ENCODE peak calls at places on chromosome 11, in nine cellular contexts. F is astrocyte of the spinal cord, A is OCI-LY7, P is lower lobe of right lung, Z is tibial artery, M is fibroblast of mammary gland, V is astrocyte of the cerebellum, S is cardiac muscle cell, N is HCT116. R is an unnamed sample.

GRCh38 chr11:108530426-108530825 is 32.2 kb upstream of the POGLUT3 start:
- DNase-seq in V (no peak), N (no peak), P (no peak), F (no peak), M (no peak), A (no peak), S (no peak), Z (no peak), R (no peak)

GRCh38 chr11:130102457-130103249 is 33.0 kb downstream of the APLP2 start:
- DNase-seq in Z (no peak), A (no peak), N (no peak), M (peak), F (no peak), S (no peak), P (no peak), V (no peak), R (no peak)

GRCh38 chr11:44654596-44654995 is 72.2 kb upstream of the TSPAN18 start:
- DNase-seq in S (no peak), V (no peak), Z (no peak), A (no peak), M (no peak), F (no peak), N (no peak), P (no peak), R (no peak)

GRCh38 chr11:66316849-66317251 is at the start of gene CD248:
- DNase-seq in M (peak), Z (peak), S (peak), P (no peak), F (peak), A (no peak), N (no peak), V (no peak), R (no peak)

GRCh38 chr11:122102426-122102825 is 13.6 kb downstream of the BLID start:
- DNase-seq in F (no peak), S (no peak), M (no peak), A (no peak), V (no peak), N (no peak), P (no peak), Z (no peak), R (no peak)

GRCh38 chr11:113550179-113550578 is 75.0 kb upstream of the DRD2 start:
- DNase-seq in P (no peak), A (no peak), V (no peak), Z (no peak), M (no peak), S (peak), N (no peak), F (no peak), R (no peak)

GRCh38 chr11:74683941-74684481 is 47.2 kb downstream of the CHRDL2 start:
- DNase-seq in S (no peak), M (peak), A (no peak), P (peak), N (no peak), V (no peak), Z (peak), F (no peak), R (no peak)

GRCh38 chr11:112961751-112962747 is 829 bp downstream of the NCAM1 start:
- DNase-seq in M (no peak), N (no peak), F (no peak), S (peak), Z (no peak), A (no peak), V (no peak), P (peak), R (peak)

GRCh38 chr11:19939415-19939929 is 220.8 kb downstream of the DBX1 start:
- DNase-seq in M (no peak), N (no peak), A (no peak), Z (no peak), P (no peak), F (no peak), V (no peak), S (no peak), R (no peak)

GRCh38 chr11:11148104-11148509 is 204.9 kb downstream of the CSNK2A3 start:
- DNase-seq in Z (peak), V (peak), S (peak), F (peak), P (peak), A (no peak), M (peak), N (no peak), R (no peak)

GRCh38 chr11:132576706-132577105 is 955.6 kb downstream of the OPCML start:
- DNase-seq in N (no peak), F (peak), V (peak), P (no peak), M (peak), A (no peak), Z (no peak), S (no peak), R (no peak)

GRCh38 chr11:6249822-6250555 is 9.6 kb upstream of the CCKBR start:
- DNase-seq in V (peak), Z (peak), S (no peak), N (peak), M (peak), A (no peak), F (peak), P (no peak), R (no peak)

GRCh38 chr11:64874308-64874707 is 4.1 kb downstream of the EHD1 start:
- DNase-seq in V (no peak), N (no peak), P (no peak), A (peak), S (no peak), Z (no peak), M (no peak), F (peak), R (no peak)

GRCh38 chr11:20372081-20372480 is 8.6 kb downstream of the HTATIP2 start:
- DNase-seq in P (no peak), Z (no peak), V (no peak), F (no peak), A (no peak), S (peak), N (no peak), M (no peak), R (no peak)

GRCh38 chr11:2522636-2523255 is 77.9 kb downstream of the KCNQ1 start:
- DNase-seq in M (no peak), A (no peak), F (no peak), P (peak), V (no peak), N (no peak), S (no peak), Z (peak), R (no peak)

GRCh38 chr11:47981667-47982404 is 1.5 kb downstream of the PTPRJ start:
- DNase-seq in N (no peak), F (no peak), V (no peak), M (no peak), P (peak), A (peak), Z (no peak), S (no peak), R (no peak)

GRCh38 chr11:76686261-76687079 is 15.9 kb upstream of the LRRC32 start:
- DNase-seq in V (no peak), Z (no peak), S (no peak), M (no peak), N (no peak), P (no peak), A (peak), F (no peak), R (no peak)

GRCh38 chr11:2768471-2769408 is 68.9 kb upstream of the KCNQ1OT1 start:
- DNase-seq in M (peak), P (peak), N (peak), A (no peak), F (peak), V (no peak), Z (no peak), S (no peak), R (no peak)

GRCh38 chr11:14644396-14645246 is 1.0 kb downstream of the PDE3B start:
- DNase-seq in M (no peak), V (no peak), A (no peak), P (peak), Z (peak), N (peak), F (peak), S (peak), R (peak)

GRCh38 chr11:133300666-133301065 is 231.6 kb downstream of the OPCML start:
- DNase-seq in Z (no peak), P (no peak), V (no peak), N (no peak), S (no peak), F (no peak), M (no peak), A (no peak), R (no peak)

GRCh38 chr11:129364143-129364654 is 11.4 kb upstream of the BARX2 start:
- DNase-seq in P (peak), M (peak), S (peak), N (peak), F (peak), A (peak), V (peak), Z (peak), R (peak)

GRCh38 chr11:133904818-133905515 is 51.8 kb downstream of the IGSF9B start:
- DNase-seq in F (no peak), V (no peak), N (no peak), M (no peak), S (no peak), A (no peak), Z (peak), P (peak), R (no peak)

GRCh38 chr11:1908579-1908978 is 10.9 kb upstream of the TNNT3 start:
- DNase-seq in M (no peak), N (no peak), A (no peak), V (no peak), S (no peak), P (no peak), Z (no peak), F (peak), R (no peak)

GRCh38 chr11:65165847-65166317 is 4.2 kb upstream of the SPDYC start:
- DNase-seq in F (no peak), P (no peak), A (no peak), V (no peak), N (no peak), Z (no peak), M (no peak), S (no peak), R (no peak)

GRCh38 chr11:45405916-45406670 is 120.0 kb upstream of the SYT13 start:
- DNase-seq in P (no peak), Z (no peak), A (peak), N (no peak), S (no peak), F (no peak), V (no peak), M (peak), R (no peak)

GRCh38 chr11:6637871-6638270 is 17.7 kb downstream of the DCHS1 start:
- DNase-seq in N (no peak), M (peak), A (no peak), P (no peak), Z (peak), V (peak), F (peak), S (no peak), R (no peak)

GRCh38 chr11:67539588-67539987 is 16.3 kb upstream of the CABP2 start:
- DNase-seq in F (no peak), S (no peak), P (no peak), M (no peak), A (no peak), Z (no peak), V (no peak), N (no peak), R (no peak)

DNA sequence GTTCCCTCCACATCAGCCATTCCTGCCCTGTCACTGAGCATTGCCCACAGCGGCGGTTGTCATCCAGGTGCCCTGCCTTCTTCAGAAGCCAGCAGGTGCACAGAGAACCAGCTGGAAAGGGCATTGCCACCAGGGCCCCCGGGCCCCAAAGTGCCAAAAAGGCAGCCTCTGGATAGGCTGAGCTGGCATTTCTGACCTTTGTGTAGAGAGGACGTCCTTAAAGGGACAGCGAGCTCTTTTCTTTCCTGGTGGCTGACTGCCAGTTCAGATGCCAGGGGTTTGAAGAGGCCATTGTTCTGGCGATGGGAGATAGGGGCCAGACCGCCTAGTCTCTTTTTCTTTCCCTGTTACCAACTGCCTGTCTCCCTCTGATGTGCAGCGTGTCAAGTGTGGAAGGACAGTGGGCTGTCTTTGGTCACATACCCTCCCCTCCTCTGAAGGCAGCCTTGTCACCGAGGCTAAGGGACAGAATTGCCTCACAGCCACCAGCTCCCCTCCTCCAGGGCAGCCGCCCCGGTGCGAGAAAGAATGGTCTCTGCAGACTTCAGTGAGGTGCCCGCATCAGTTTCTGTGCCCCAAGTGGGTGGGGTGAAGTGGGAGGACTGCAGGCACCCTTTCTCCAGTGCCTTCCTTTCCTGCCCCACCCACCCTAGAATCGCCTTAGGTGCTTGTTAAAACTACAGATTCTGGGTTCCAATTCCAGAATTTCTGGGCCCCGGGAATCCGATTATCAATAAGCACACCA is 109.6 kb downstream of the SCN3B start:
- DNase-seq in M (no peak), A (no peak), N (no peak), F (no peak), P (no peak), Z (no peak), S (no peak), V (no peak), R (no peak)
- TF ChIP-seq CTCF in M (no peak), A (no peak), N (no peak), F (no peak), P (no peak), Z (no peak), S (no peak), V (no peak), R (no peak)

DNA sequence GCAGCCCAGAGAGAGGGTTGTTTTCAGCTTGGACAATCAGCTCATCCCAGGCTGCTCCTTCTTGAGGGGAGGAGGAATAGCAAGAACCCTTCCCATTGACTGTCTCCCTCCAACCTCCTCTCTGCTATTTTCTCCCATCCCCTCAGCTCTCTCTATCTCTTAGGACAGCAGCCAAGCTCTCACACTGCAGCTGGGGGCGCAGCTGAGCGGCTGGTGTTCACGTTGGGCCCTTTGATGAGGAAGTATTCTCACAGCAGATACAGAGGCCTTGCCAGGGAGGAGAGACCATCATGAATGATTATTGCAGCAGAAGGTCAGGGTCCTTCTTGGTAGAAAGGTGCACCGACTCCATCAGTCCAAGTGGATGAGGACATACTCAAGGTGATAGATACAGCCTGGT is 26.5 kb upstream of the CADM1 start:
- DNase-seq in Z (no peak), S (peak), V (no peak), N (no peak), F (no peak), A (peak), M (no peak), P (no peak), R (no peak)
- TF ChIP-seq CTCF in Z (no peak), S (no peak), V (peak), N (no peak), F (no peak), A (peak), M (no peak), P (no peak), R (no peak)

GRCh38 chr11:70730411-70730810 is 332.1 kb downstream of the CTTN start:
- DNase-seq in V (no peak), P (no peak), F (no peak), N (no peak), A (no peak), Z (peak), S (no peak), M (no peak), R (no peak)

GRCh38 chr11:70733327-70734325 is 335.3 kb downstream of the CTTN start:
- DNase-seq in F (no peak), M (no peak), N (no peak), S (no peak), V (no peak), Z (no peak), P (peak), A (no peak), R (no peak)

GRCh38 chr11:70734379-70734778 is 336.1 kb downstream of the CTTN start:
- DNase-seq in P (no peak), S (no peak), N (no peak), F (no peak), A (no peak), M (no peak), V (no peak), Z (no peak), R (no peak)

GRCh38 chr11:70731670-70732492 is 333.6 kb downstream of the CTTN start:
- DNase-seq in F (no peak), Z (peak), S (no peak), N (no peak), A (no peak), M (no peak), P (peak), V (no peak), R (no peak)

GRCh38 chr11:70732493-70733206 is 334.3 kb downstream of the CTTN start:
- DNase-seq in Z (no peak), F (no peak), M (no peak), N (peak), A (no peak), V (no peak), S (no peak), P (peak), R (no peak)
- TF ChIP-seq CTCF in Z (no peak), F (no peak), M (no peak), N (no peak), A (no peak), V (no peak), S (no peak), P (no peak), R (no peak)

GRCh38 chr11:35418847-35419712 is at the start of gene SLC1A2:
- DNase-seq in A (no peak), P (peak), Z (no peak), V (no peak), N (no peak), F (peak), M (peak), S (peak), R (peak)
- TF ChIP-seq CTCF in A (no peak), P (no peak), Z (no peak), V (no peak), N (no peak), F (no peak), M (no peak), S (no peak), R (no peak)

DNA sequence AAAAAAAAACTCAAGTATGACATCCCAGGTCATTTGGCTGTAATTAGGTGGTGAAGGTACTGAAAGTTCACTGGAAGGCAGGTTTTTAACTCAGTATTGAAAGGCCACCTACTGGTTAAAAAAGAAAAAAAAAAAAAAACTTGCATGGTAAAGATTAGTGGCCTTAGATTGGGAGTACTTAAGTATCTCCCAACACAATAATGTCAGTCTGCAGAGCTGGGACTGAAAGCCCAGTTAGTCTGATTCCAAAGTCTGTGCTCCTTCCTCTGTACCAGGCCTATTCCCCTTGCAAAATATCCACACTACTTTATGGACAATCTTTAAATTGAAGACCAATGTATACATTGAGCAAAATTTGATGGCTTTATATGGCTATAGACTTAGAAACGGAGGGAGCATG is 85.5 kb downstream of the NOX4 start:
- DNase-seq in P (no peak), N (peak), F (peak), V (no peak), S (peak), M (peak), Z (no peak), A (no peak), R (no peak)
- TF ChIP-seq CTCF in P (no peak), N (no peak), F (no peak), V (peak), S (peak), M (peak), Z (no peak), A (peak), R (peak)

DNA sequence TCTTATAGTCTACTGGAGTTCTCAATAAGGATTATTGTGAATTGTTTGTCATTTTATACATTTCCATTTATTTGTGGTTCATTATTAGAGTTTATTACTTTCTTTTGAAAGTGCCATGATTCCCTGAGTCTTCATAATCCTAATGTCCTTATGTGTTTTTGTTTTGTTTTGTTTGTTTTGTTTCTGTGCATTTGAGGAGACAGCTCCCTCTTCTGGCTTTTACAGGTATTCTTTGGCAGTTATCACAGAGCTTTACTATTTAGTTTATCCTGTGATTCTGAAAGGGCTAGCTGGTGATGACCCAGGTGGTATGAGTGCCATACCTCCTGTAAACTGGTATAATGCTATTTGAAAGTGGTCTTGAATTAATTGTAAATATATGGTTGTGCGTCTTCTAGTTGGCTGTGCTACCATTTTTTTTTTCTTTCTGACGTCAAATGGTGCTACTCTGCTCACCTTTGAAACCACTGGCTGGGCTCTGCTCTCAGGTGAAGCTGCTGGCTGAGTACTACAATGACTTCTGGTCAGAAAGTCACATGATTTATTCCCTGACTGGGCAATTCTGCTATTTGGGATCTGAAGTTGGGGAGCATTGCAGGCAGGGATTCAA is 751.2 kb downstream of the JRKL start:
- DNase-seq in A (peak), P (no peak), Z (no peak), F (no peak), N (no peak), V (no peak), M (peak), S (no peak), R (no peak)
- TF ChIP-seq CTCF in A (peak), P (peak), Z (no peak), F (peak), N (peak), V (peak), M (peak), S (peak), R (peak)

DNA sequence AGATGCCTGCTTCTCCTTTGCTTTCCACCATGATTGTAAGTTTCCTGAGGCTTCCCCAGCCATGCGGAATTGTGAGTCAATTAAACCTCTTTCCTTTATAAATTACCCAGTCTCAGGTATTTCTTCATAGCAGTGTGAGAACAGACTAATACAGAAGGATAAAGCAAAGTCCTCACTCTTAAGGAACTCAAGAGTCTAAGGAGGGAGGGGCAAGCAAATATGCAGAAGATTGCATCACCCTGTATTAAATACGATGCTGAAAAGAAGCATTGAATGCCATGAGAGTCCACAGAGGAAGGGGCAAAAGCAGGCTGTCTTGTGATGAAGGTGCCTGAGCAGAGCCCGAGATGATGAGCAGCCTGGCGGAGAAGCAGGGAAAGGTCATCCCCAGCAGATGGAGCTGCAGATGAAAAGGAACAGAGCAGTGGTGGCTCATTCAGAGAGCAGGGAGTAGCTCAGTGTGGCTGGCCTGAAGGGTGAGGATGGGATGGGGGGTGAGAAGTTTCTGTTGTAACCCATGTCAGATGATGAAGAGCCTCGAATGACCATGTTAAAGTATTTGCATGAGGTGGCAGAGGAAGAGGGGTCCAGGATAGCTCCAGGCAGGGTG is 6.3 kb upstream of the IZUMO1R start:
- DNase-seq in P (no peak), A (no peak), Z (no peak), V (no peak), N (no peak), M (no peak), F (no peak), S (no peak), R (no peak)
- TF ChIP-seq CTCF in P (no peak), A (no peak), Z (no peak), V (no peak), N (peak), M (no peak), F (no peak), S (no peak), R (no peak)